ENCODE peak calls at places on chromosomes 13 and 19, in five cellular contexts. T is cerebellar nuclear complex, H is uterus, G is upper lobe of left lung, K is left cardiac atrium. C is an unnamed sample.

GRCh38 chr13:99221567-99222239 is 21.0 kb downstream of the UBAC2 start:
- DNase-seq in G (no peak), K (no peak), T (no peak), H (no peak), C (no peak)

GRCh38 chr13:54637377-54637776 is 1608.8 kb downstream of the OLFM4 start:
- DNase-seq in T (no peak), K (no peak), G (no peak), H (no peak), C (no peak)

GRCh38 chr19:1162404-1163282 is 11.4 kb downstream of the SBNO2 start:
- DNase-seq in K (no peak), H (no peak), G (no peak), T (no peak), C (no peak)

GRCh38 chr19:11281336-11282049 is 14.5 kb upstream of the TSPAN16 start:
- DNase-seq in G (no peak), H (no peak), T (no peak), K (no peak), C (no peak)

GRCh38 chr13:51902776-51903175 is 41.0 kb downstream of the CCDC70 start:
- DNase-seq in K (no peak), G (no peak), T (no peak), H (no peak), C (no peak)

GRCh38 chr19:10603873-10604459 is 16.9 kb upstream of the AP1M2 start:
- DNase-seq in K (no peak), H (no peak), T (no peak), G (peak; percentile 51), C (no peak)

GRCh38 chr13:21326155-21327030 is 132.7 kb downstream of the ZDHHC20 start:
- DNase-seq in T (peak; percentile 13), G (peak; percentile 40), K (peak; percentile 32), H (peak; percentile 24), C (no peak)

GRCh38 chr13:96662036-96662435 is 332.2 kb downstream of the OXGR1 start:
- DNase-seq in G (no peak), K (no peak), T (no peak), H (no peak), C (no peak)

GRCh38 chr13:110047511-110047910 is 259.4 kb downstream of the COL4A1 start:
- DNase-seq in T (no peak), H (peak; percentile 38), K (peak; percentile 89), G (peak; percentile 84), C (peak; percentile 81)

GRCh38 chr19:38769635-38770211 is 3.6 kb downstream of the LGALS7 start:
- DNase-seq in H (peak; percentile 83), T (no peak), G (peak; percentile 94), K (peak; percentile 95), C (peak; percentile 92)

GRCh38 chr19:30630289-30631034 is 258.3 kb downstream of the ZNF536 start:
- DNase-seq in G (no peak), T (no peak), H (no peak), K (no peak), C (no peak)

GRCh38 chr13:111201304-111201940 is 86.3 kb downstream of the ARHGEF7 start:
- DNase-seq in K (no peak), H (no peak), T (peak; percentile 14), G (no peak), C (no peak)

GRCh38 chr19:17943284-17944221 is 10.7 kb downstream of the CCDC124 start:
- DNase-seq in T (no peak), G (no peak), K (no peak), H (no peak), C (peak; percentile 17)

GRCh38 chr13:100491164-100491847 is 97.3 kb downstream of the GGACT start:
- DNase-seq in T (peak; percentile 32), G (peak; percentile 30), H (peak; percentile 60), K (peak; percentile 46), C (peak; percentile 45)

GRCh38 chr13:110812111-110812868 is 98.8 kb downstream of the ING1 start:
- DNase-seq in T (no peak), G (no peak), K (no peak), H (no peak), C (no peak)

GRCh38 chr19:7658219-7658686 is 10.6 kb upstream of the RETN start:
- DNase-seq in T (no peak), G (peak; percentile 67), H (no peak), K (no peak), C (no peak)